ENCODE peak calls at places on chromosomes 6 and 20, in nine cellular contexts. V, E, I, O, R, S, H, M and U are unnamed samples.

GRCh38 chr6:146543940-146544661 is 468 bp downstream of the RAB32 start:
- DNase-seq in V (peak; percentile 51), E (no peak), I (peak; percentile 70), O (peak; percentile 37), R (peak; percentile 11), S (peak; percentile 48), H (peak; percentile 63), M (peak; percentile 60), U (no peak)

GRCh38 chr6:161318456-161318855 is 44.6 kb upstream of the AGPAT4 start:
- DNase-seq in V (no peak), E (no peak), I (no peak), O (no peak), R (no peak), S (peak; percentile 52), H (no peak), M (no peak), U (no peak)

GRCh38 chr6:135493218-135493961 is 4.2 kb downstream of the AHI1 start:
- DNase-seq in V (no peak), E (no peak), I (no peak), O (peak; percentile 83), R (no peak), S (no peak), H (no peak), M (no peak), U (no peak)

GRCh38 chr6:43773050-43773956 is 3.3 kb downstream of the VEGFA start:
- DNase-seq in V (no peak), E (no peak), I (peak; percentile 75), O (no peak), R (peak; percentile 52), S (peak; percentile 62), H (peak; percentile 19), M (peak; percentile 87), U (no peak)

GRCh38 chr6:127458817-127459216 is 372 bp downstream of the KIAA0408 start:
- DNase-seq in V (no peak), E (no peak), I (peak; percentile 86), O (peak; percentile 42), R (no peak), S (peak; percentile 13), H (peak; percentile 38), M (peak; percentile 49), U (no peak)

GRCh38 chr20:6636209-6637159 is 131.0 kb upstream of the BMP2 start:
- DNase-seq in V (no peak), E (no peak), I (no peak), O (peak; percentile 69), R (peak; percentile 43), S (peak; percentile 64), H (peak; percentile 65), M (no peak), U (peak; percentile 31)

GRCh38 chr6:41527721-41528408 is 18.3 kb upstream of the FOXP4 start:
- DNase-seq in V (no peak), E (no peak), I (no peak), O (peak; percentile 7), R (no peak), S (no peak), H (peak; percentile 34), M (no peak), U (no peak)

GRCh38 chr6:98834060-98835031 is at the start of gene POU3F2:
- DNase-seq in V (no peak), E (peak; percentile 23), I (peak; percentile 77), O (peak; percentile 41), R (peak; percentile 43), S (peak; percentile 56), H (peak; percentile 99), M (no peak), U (peak; percentile 23)

GRCh38 chr6:7261030-7261841 is 51.8 kb downstream of the SSR1 start:
- DNase-seq in V (peak; percentile 86), E (peak; percentile 47), I (peak; percentile 92), O (peak; percentile 78), R (peak; percentile 88), S (peak; percentile 93), H (peak; percentile 85), M (peak; percentile 89), U (peak; percentile 79)

GRCh38 chr20:50121858-50122271 is 8.9 kb upstream of the UBE2V1 start:
- DNase-seq in V (no peak), E (peak; percentile 77), I (no peak), O (no peak), R (no peak), S (no peak), H (peak; percentile 58), M (no peak), U (no peak)

GRCh38 chr6:25085761-25086160 is 150.0 kb upstream of the RIPOR2 start:
- DNase-seq in V (no peak), E (no peak), I (no peak), O (peak; percentile 16), R (no peak), S (no peak), H (no peak), M (no peak), U (no peak)

GRCh38 chr6:149086363-149086762 is 231.1 kb upstream of the TAB2 start:
- DNase-seq in V (no peak), E (no peak), I (no peak), O (no peak), R (no peak), S (no peak), H (no peak), M (no peak), U (no peak)

GRCh38 chr6:44649365-44650025 is 262.0 kb downstream of the CDC5L start:
- DNase-seq in V (no peak), E (no peak), I (no peak), O (no peak), R (no peak), S (peak; percentile 48), H (peak; percentile 84), M (no peak), U (no peak)

GRCh38 chr20:44247131-44247571 is at the start of gene GDAP1L1:
- DNase-seq in V (no peak), E (no peak), I (no peak), O (no peak), R (no peak), S (no peak), H (no peak), M (no peak), U (no peak)

GRCh38 chr20:9467995-9468394 is 46.4 kb upstream of the LAMP5 start:
- DNase-seq in V (no peak), E (no peak), I (no peak), O (no peak), R (no peak), S (no peak), H (no peak), M (no peak), U (no peak)
- TF ChIP-seq CTCF in V (no peak), E (peak; percentile 45), I (no peak), O (peak; percentile 82), R (no peak), S (peak; percentile 61), H (peak; percentile 40), M (no peak), U (peak; percentile 54)

DNA sequence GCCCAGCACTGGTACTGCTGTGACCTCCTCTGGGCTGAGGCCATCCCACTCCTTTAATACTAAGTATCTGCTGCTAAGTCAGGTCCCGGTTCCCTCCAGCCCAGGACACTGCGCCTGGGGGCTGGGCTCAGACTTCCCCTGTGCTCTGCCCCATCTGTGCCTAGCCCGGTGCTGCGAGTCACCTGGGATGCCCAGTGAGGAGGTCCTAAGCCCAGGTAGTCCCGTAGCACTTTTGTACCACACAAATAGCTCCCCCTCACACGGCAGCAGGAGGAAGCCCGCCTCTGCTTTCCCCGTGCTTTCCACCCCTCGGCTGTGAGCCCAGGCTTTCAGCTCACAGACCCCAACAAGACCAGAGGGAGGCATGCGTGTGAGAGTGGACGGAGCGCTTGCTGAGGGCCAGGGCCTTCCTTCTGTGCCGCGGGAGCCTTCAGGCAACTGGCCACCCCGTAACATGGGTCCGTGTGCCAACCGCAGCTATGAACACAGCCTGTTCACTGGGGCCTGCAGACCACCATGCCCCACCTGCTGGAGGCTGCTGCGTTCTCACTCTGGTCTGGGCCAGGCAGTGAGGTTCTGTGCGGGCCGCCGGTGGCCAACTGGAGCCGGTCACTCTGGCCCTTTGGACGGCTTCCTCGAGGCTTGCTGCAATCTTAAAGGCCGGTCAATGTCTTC is 79.9 kb upstream of the MPC1 start:
- DNase-seq in V (no peak), E (no peak), I (no peak), O (no peak), R (no peak), S (no peak), H (no peak), M (no peak), U (no peak)
- H3K36me3 ChIP-seq in V (no peaks in the 10 kb centered on the region), E (peaks cover 5% of the 10 kb centered on the region), I (no peaks in the 10 kb centered on the region), O (no peaks in the 10 kb centered on the region), R (no peaks in the 10 kb centered on the region), S (no peaks in the 10 kb centered on the region), H (peaks cover 10% of the 10 kb centered on the region), M (peaks cover 3% of the 10 kb centered on the region), U (no peaks in the 10 kb centered on the region)

DNA sequence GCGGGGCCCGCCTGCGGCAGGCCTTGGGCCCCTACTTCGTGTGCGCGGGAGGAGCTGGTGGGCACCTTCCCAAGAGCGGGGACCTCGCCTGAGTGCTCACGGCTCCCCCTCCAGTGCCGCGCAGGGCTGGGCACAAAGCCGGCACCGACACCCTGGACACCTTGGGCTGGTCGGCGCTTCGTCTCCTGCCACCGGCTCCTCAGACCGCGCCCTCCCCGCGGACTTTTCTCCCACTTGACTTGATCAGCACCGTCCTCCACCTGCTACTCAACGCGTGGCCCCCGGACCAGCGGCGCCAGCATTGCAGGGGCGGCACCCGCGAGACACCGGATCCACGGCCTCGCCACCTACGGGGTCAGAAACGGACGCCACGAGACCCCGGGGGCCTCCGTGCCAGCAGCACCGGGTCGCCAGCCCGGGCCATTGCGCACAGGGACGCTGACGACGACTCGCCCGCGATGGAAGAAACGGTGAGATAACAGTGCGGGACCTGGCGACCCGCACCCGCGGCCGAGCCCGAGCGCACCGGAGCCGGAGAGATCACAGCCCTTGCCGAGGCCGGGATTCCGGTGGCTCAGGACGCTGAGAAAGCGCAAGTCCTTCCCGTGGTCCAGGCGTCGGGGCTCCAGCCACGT is 154.2 kb downstream of the DLL1 start:
- DNase-seq in V (peak; percentile 51), E (no peak), I (peak; percentile 57), O (no peak), R (no peak), S (no peak), H (no peak), M (peak; percentile 48), U (no peak)
- H3K27me3 ChIP-seq in V (no peaks in the 10 kb centered on the region), E (no peaks in the 10 kb centered on the region), I (no peaks in the 10 kb centered on the region), O (no peaks in the 10 kb centered on the region), R (no peaks in the 10 kb centered on the region), S (no peaks in the 10 kb centered on the region), H (no peaks in the 10 kb centered on the region), M (no peaks in the 10 kb centered on the region), U (peaks cover 13% of the 10 kb centered on the region)

GRCh38 chr20:46021361-46022359 is 7.4 kb upstream of the SLC12A5 start:
- DNase-seq in V (no peak), E (no peak), I (no peak), O (no peak), R (no peak), S (no peak), H (no peak), M (peak; percentile 67), U (no peak)

GRCh38 chr20:46025376-46025783 is 3.6 kb upstream of the SLC12A5 start:
- DNase-seq in V (no peak), E (no peak), I (no peak), O (no peak), R (no peak), S (no peak), H (no peak), M (no peak), U (no peak)

GRCh38 chr20:46022411-46023147 is 6.4 kb upstream of the SLC12A5 start:
- DNase-seq in V (no peak), E (no peak), I (no peak), O (no peak), R (no peak), S (peak; percentile 23), H (no peak), M (peak; percentile 80), U (no peak)

GRCh38 chr20:46023999-46024398 is 5.0 kb upstream of the SLC12A5 start:
- DNase-seq in V (no peak), E (no peak), I (no peak), O (no peak), R (no peak), S (peak; percentile 45), H (no peak), M (no peak), U (no peak)

GRCh38 chr20:46023148-46023484 is 5.9 kb upstream of the SLC12A5 start:
- DNase-seq in V (no peak), E (no peak), I (no peak), O (no peak), R (no peak), S (no peak), H (no peak), M (no peak), U (no peak)
- TF ChIP-seq CTCF in V (no peak), E (no peak), I (peak; percentile 9), O (no peak), R (no peak), S (no peak), H (no peak), M (no peak), U (no peak)